ENCODE peak calls at places on chromosomes 16 and 17, in seven cellular contexts. R is tibial nerve, G is stomach, U is ovary, O is adrenal gland, Q is A549, W is GM12891. X is an unnamed sample.
A peak's percentile ranks its signal among the peaks of the same experiment; 100 is the strongest.

GRCh38 chr17:51224615-51225262 is 35.1 kb downstream of the MBTD1 start:
- DNase-seq in R (no peak), G (no peak), U (no peak), O (no peak), Q (no peak), W (no peak), X (no peak)

GRCh38 chr16:53545433-53545832 is 42.4 kb upstream of the AKTIP start:
- DNase-seq in R (no peak), G (no peak), U (no peak), O (no peak), Q (no peak), W (no peak), X (no peak)

GRCh38 chr17:1179635-1180433 is at the start of gene ABR:
- DNase-seq in R (no peak), G (peak; percentile 51), U (peak; percentile 84), O (peak; percentile 56), Q (no peak), W (peak; percentile 74), X (peak; percentile 59)

GRCh38 chr16:15605869-15606520 is 37.0 kb downstream of the MARF1 start:
- DNase-seq in R (no peak), G (no peak), U (no peak), O (no peak), Q (no peak), W (no peak), X (no peak)

GRCh38 chr16:86222965-86223551 is 287.3 kb upstream of the FOXF1 start:
- DNase-seq in R (no peak), G (peak; percentile 23), U (no peak), O (no peak), Q (no peak), W (no peak), X (no peak)

GRCh38 chr17:4548721-4549531 is 6.3 kb downstream of the MYBBP1A start:
- DNase-seq in R (no peak), G (no peak), U (no peak), O (no peak), Q (no peak), W (no peak), X (no peak)

GRCh38 chr16:4378202-4378666 is 6.6 kb downstream of the VASN start:
- DNase-seq in R (no peak), G (no peak), U (no peak), O (no peak), Q (no peak), W (no peak), X (no peak)

GRCh38 chr16:82011199-82011641 is at the start of gene SDR42E1:
- DNase-seq in R (no peak), G (peak; percentile 80), U (no peak), O (no peak), Q (peak; percentile 70), W (peak; percentile 74), X (no peak)

DNA sequence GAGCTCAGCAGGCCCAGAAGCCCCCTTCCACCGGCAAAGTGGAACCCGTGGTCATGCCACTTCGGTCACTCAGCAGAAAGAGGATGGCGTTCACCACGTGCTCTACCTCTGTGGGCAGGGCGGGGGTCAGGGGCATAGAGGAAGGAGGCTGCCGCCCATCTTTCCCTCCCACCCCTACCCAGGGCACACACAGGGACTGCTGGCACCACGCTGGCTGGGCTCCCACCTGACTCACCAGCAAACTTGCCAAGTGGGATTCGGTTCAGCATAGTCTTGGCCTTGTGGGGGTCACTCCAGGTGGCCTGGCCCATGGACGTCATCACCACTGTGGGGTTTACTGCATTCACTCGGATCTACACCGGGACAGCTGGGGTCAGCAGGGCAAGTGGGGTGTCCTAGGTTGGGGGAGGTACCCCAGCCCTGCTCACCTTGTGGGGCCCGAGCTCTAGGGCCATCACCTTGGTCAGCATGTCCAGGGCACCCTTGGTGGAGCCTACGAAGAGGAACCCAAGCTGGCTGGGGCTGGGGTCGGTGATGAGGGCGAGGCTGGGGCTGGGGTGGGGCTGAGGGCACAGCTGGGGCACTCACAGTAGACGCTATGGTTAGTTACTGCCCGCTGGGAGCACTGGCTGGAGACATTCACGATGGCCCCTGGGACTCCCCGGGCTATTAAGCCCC is 1.4 kb downstream of the DCXR start:
- DNase-seq in R (no peak), G (no peak), U (no peak), O (peak; percentile 50), Q (no peak), W (no peak), X (no peak)
- TF ChIP-seq POLR2A in R (no peak), G (no peak), U (no peak), O (no peak), Q (no peak), W (no peak), X (no peak)

GRCh38 chr17:47252209-47252608 is 1.4 kb upstream of the ITGB3 start:
- DNase-seq in R (no peak), G (no peak), U (no peak), O (no peak), Q (no peak), W (no peak), X (no peak)

GRCh38 chr17:47251421-47251940 is 2.1 kb upstream of the ITGB3 start:
- DNase-seq in R (no peak), G (no peak), U (no peak), O (no peak), Q (no peak), W (no peak), X (no peak)

GRCh38 chr17:47254403-47254943 is 846 bp downstream of the ITGB3 start:
- DNase-seq in R (no peak), G (no peak), U (no peak), O (no peak), Q (no peak), W (no peak), X (no peak)

GRCh38 chr17:47252766-47253512 is 688 bp upstream of the ITGB3 start:
- DNase-seq in R (no peak), G (no peak), U (no peak), O (no peak), Q (no peak), W (no peak), X (no peak)

DNA sequence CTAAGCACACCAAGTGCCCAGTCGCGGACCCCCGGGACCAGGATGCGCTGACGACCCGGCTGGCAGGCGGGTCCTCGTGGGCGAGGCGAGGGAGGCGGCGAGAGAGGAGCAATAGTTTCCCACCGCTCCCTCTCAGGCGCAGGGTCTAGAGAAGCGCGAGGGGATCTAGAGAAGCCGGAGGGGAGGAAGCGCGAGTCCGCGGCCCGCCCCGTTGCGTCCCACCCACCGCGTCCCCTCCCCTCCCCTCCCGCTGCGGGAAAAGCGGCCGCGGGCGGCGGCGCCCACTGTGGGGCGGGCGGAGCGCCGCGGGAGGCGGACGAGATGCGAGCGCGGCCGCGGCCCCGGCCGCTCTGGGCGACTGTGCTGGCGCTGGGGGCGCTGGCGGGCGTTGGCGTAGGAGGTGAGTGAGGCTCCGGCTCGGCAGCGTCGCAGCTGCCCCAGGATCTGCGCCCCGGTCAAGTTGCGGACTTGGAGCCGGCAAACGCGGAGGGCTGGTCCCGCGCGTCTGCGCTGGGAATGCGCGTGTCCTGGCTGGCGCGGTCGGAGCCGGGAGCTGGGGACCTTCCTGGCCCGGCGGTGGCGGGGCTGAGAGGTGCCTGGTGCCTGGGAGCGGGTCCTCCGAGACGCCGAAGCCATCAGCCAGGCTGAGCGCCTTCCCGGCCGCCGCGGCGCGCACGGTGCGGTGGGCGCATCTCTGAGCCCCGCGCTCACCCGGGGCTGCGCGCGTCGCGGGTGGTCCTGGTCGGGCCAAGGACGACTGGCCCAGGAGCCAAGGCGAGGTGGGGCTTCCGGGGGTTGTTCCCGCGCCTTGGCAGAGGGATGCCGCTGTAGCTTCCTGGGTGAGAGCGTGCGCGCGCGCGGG is at the start of gene ITGB3:
- DNase-seq in R (peak; percentile 56), G (peak; percentile 74), U (peak; percentile 83), O (peak; percentile 73), Q (peak; percentile 83), W (peak; percentile 79), X (peak; percentile 81)
- TF ChIP-seq POLR2A in R (peak; percentile 42), G (no peak), U (no peak), O (no peak), Q (no peak), W (no peak), X (no peak)

GRCh38 chr16:56625943-56626654 is 518 bp downstream of the MT1E start:
- DNase-seq in R (peak; percentile 40), G (no peak), U (peak; percentile 82), O (peak; percentile 94), Q (no peak), W (no peak), X (no peak)
- TF ChIP-seq POLR2A in R (no peak), G (no peak), U (no peak), O (peak; percentile 10), Q (no peak), W (no peak), X (no peak)

DNA sequence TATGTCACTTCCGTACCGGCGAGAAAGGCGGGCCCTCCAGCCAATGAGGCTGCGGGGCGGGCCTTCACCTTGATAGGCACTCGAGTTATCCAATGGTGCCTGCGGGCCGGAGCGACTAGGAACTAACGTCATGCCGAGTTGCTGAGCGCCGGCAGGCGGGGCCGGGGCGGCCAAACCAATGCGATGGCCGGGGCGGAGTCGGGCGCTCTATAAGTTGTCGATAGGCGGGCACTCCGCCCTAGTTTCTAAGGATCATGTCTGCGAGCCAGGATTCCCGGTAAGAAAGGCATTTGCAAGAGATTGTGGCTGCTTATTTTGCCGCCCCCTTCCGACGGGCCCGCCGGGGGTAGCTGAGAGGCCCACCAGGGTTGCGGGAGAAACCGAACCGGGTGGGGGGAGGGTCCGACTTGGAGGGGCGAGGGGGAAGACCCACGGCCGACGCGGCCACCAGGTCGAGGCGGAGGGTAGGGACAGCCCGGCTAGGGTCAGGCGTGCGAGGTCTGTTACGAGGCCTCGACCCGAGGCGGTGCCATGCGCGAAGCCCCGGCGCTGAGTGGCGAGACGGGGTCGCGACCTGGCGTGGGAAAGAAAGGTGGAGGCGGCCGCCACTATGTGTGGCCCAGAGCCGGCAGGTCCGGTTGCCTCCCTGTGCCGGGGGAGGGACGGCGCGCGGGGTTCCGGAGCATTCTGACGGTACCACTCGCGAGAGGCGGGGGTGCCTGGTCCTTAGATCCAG is 6.7 kb upstream of the CD68 start:
- DNase-seq in R (peak; percentile 99), G (peak; percentile 100), U (peak; percentile 100), O (peak; percentile 100), Q (peak; percentile 100), W (peak; percentile 97), X (peak; percentile 96)
- TF ChIP-seq POLR2A in R (peak; percentile 99), G (peak; percentile 97), U (peak; percentile 96), O (peak; percentile 99), Q (peak; percentile 98), W (peak; percentile 95), X (peak; percentile 90)

DNA sequence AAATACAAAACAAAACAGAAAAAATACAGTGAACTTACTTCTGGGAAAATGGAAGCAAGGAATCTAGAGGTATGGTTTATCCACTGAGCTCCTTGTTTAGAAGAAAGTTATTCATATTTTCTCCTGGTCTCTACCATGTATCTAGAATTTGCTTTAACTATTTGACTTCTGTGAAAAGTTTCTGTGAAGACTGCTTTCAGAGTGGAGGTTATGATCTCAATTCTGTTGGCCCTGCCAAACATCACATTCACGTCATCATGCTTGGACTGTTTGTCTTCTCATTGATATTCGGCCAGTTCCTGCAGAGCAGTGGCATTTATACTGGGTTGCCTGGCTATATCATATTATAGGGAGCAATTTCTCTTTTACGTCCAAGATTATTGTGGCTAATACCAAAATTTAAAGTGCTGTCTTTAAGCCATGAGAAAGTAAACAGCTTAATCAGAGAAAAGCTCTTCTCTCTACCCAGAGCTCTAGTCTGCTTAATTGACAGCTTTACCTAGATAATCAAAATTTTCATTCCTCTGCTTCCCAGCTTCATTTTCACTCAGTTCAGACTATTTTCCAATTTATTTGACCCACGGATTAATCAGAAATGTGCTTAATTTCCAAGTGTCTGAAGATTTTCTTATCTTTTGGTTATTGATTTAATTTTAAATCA is at the start of gene ABCA8:
- DNase-seq in R (peak; percentile 59), G (no peak), U (no peak), O (peak; percentile 71), Q (peak; percentile 9), W (no peak), X (no peak)
- TF ChIP-seq POLR2A in R (peak; percentile 40), G (no peak), U (no peak), O (peak; percentile 48), Q (no peak), W (no peak), X (no peak)

X was measured in H54.